ENCODE peak calls at places on chromosomes 6 and 20, in eight cellular contexts. V is right lobe of liver, G is lower lobe of right lung, Y is NT2/D1, I is cardiac muscle cell, S is sigmoid colon, Z is body of pancreas, O is A549. D is an unnamed sample.

GRCh38 chr6:36131517-36132220 is 1.4 kb downstream of the MAPK13 start:
- DNase-seq in V (peak; percentile 74), G (no peak), Y (no peak), I (peak; percentile 31), S (no peak), Z (peak; percentile 87), O (no peak), D (peak; percentile 45)

GRCh38 chr20:46206025-46206424 is 87.9 kb downstream of the CD40 start:
- DNase-seq in V (peak; percentile 61), G (peak; percentile 72), Y (no peak), I (no peak), S (peak; percentile 74), Z (no peak), O (peak; percentile 40), D (no peak)

GRCh38 chr6:34871853-34872252 is 16.0 kb downstream of the TAF11 start:
- DNase-seq in V (no peak), G (no peak), Y (no peak), I (no peak), S (no peak), Z (no peak), O (no peak), D (no peak)

GRCh38 chr20:47660983-47661711 is 124.1 kb downstream of the SULF2 start:
- DNase-seq in V (no peak), G (no peak), Y (no peak), I (no peak), S (no peak), Z (no peak), O (no peak), D (no peak)

GRCh38 chr6:24140572-24140971 is 14.6 kb downstream of the NRSN1 start:
- DNase-seq in V (no peak), G (peak; percentile 48), Y (no peak), I (no peak), S (peak; percentile 80), Z (no peak), O (no peak), D (no peak)

GRCh38 chr6:26340066-26340465 is 24.9 kb upstream of the BTN3A2 start:
- DNase-seq in V (no peak), G (no peak), Y (no peak), I (no peak), S (no peak), Z (no peak), O (no peak), D (no peak)

GRCh38 chr6:113137411-113137810 is 719.7 kb upstream of the MARCKS start:
- DNase-seq in V (peak; percentile 58), G (no peak), Y (no peak), I (no peak), S (peak; percentile 58), Z (peak; percentile 20), O (no peak), D (no peak)

GRCh38 chr20:24465730-24466129 is 3.7 kb upstream of the SYNDIG1 start:
- DNase-seq in V (no peak), G (no peak), Y (no peak), I (no peak), S (peak; percentile 70), Z (no peak), O (no peak), D (no peak)

GRCh38 chr6:148177589-148178233 is 164.9 kb upstream of the SASH1 start:
- DNase-seq in V (peak; percentile 54), G (peak; percentile 75), Y (peak; percentile 44), I (peak; percentile 54), S (peak; percentile 74), Z (peak; percentile 70), O (peak; percentile 7), D (peak; percentile 11)

GRCh38 chr6:42407379-42407778 is 44.3 kb downstream of the TRERF1 start:
- DNase-seq in V (no peak), G (no peak), Y (no peak), I (no peak), S (no peak), Z (no peak), O (no peak), D (no peak)
- H3K4me3 ChIP-seq in V (no peak overlapping the region), G (no peak overlapping the region), Y (no peak overlapping the region), I (no peak overlapping the region), S (no peak overlapping the region), Z (no peak overlapping the region), O (no peak overlapping the region), D (no peak overlapping the region)

GRCh38 chr20:51531141-51531710 is 11.3 kb downstream of the NFATC2 start:
- DNase-seq in V (no peak), G (no peak), Y (no peak), I (no peak), S (no peak), Z (no peak), O (peak; percentile 37), D (peak; percentile 94)

GRCh38 chr20:51529758-51530157 is 12.8 kb downstream of the NFATC2 start:
- DNase-seq in V (no peak), G (no peak), Y (no peak), I (no peak), S (no peak), Z (no peak), O (no peak), D (peak; percentile 35)

GRCh38 chr20:51533291-51534172 is 9.0 kb downstream of the NFATC2 start:
- DNase-seq in V (no peak), G (no peak), Y (no peak), I (no peak), S (no peak), Z (no peak), O (no peak), D (no peak)

GRCh38 chr20:51532577-51533191 is 9.8 kb downstream of the NFATC2 start:
- DNase-seq in V (no peak), G (peak; percentile 51), Y (no peak), I (no peak), S (peak; percentile 74), Z (no peak), O (no peak), D (peak; percentile 65)

DNA sequence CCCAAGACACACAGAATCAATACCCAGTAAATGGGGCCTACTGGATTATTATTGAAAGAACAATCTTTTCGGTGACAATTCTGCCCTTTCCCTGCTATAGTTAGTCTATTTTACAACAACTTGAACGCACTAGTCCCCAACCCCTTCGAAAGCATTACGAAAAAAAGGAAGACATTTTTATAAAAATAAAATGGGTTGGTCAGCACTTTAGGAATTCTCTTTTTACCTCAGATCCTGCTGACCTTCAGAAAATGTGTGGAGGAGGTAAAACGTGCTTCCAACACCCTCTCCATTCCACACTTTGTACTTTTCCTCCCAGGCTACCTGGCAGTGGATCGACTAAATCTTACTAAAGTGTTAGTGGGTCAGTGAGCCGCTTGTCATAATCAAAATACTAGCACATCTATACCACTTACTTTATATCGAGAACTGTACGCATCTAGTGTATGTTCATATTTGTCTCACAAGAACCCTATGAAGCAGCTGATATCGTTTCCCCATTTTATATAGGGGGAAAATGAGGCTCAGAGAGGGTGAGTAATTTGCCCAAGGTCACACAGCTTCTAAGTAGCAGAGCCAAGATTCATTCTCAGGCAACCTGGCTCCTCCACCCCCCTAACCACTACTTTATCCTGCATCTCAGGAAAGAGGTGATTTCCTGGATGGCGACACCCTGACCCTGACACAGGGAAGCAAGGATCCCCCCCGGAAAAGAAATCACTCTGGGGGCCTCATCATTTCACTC is 10.6 kb downstream of the NFATC2 start:
- DNase-seq in V (no peak), G (no peak), Y (no peak), I (no peak), S (no peak), Z (no peak), O (no peak), D (no peak)
- H3K4me1 ChIP-seq in V (no peaks in the 10 kb centered on the region), G (peaks cover 19% of the 10 kb centered on the region), Y (peaks cover 1% of the 10 kb centered on the region), I (peaks cover 73% of the 10 kb centered on the region), S (peaks cover 17% of the 10 kb centered on the region), Z (peaks cover 20% of the 10 kb centered on the region), O (peaks cover 19% of the 10 kb centered on the region), D (peaks cover 96% of the 10 kb centered on the region)

DNA sequence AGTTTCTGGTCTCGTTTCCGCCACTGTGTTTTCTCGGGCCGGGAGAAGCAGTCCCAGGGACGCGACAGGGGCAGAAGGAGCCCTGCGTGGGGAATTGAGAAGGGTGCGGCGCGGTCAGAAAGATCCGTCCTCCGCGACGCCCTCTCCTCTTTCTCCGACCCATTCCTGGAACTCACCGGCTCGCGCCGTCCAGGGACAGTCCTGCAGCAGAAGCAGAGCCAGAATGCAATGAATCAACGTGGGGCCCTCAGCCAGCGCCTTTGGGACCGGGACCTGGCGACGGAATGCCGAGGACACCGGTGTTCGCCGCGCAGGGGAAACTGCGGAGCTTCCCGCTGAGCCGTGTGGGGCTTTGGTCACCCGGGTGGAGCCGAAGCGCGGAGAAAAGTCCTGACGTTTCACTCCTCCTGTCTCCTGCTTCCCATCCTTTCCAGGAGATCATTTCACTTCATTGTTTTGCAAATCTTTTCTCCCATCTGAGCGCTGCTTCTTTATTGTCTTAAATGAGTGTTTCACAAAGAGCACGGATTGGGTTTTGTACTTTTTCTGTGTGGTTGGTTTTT is 26.4 kb downstream of the ULBP1 start:
- DNase-seq in V (no peak), G (no peak), Y (no peak), I (no peak), S (no peak), Z (no peak), O (no peak), D (no peak)
- H3K4me3 ChIP-seq in V (no peak overlapping the region), G (peak overlapping the region; percentile 41), Y (peak overlapping the region; percentile 18), I (peak overlapping the region; percentile 18), S (no peak overlapping the region), Z (no peak overlapping the region), O (peak overlapping the region; percentile 45), D (peak overlapping the region; percentile 38)

GRCh38 chr20:35657271-35657670 is 7.4 kb downstream of the CPNE1 start:
- DNase-seq in V (no peak), G (no peak), Y (no peak), I (no peak), S (no peak), Z (no peak), O (no peak), D (no peak)
- H3K4me1 ChIP-seq in V (peaks cover 20% of the 10 kb centered on the region), G (peaks cover 63% of the 10 kb centered on the region), Y (peaks cover 2% of the 10 kb centered on the region), I (peaks cover 22% of the 10 kb centered on the region), S (peaks cover 60% of the 10 kb centered on the region), Z (peaks cover 49% of the 10 kb centered on the region), O (peaks cover 23% of the 10 kb centered on the region), D (peaks cover 76% of the 10 kb centered on the region)

GRCh38 chr20:30812739-30813411 is 444.6 kb upstream of the DEFB115 start:
- DNase-seq in V (no peak), G (no peak), Y (no peak), I (no peak), S (no peak), Z (no peak), O (no peak), D (no peak)

GRCh38 chr20:30811896-30812671 is 445.4 kb upstream of the DEFB115 start:
- DNase-seq in V (peak; percentile 68), G (peak; percentile 73), Y (no peak), I (peak; percentile 56), S (peak; percentile 73), Z (no peak), O (no peak), D (no peak)

GRCh38 chr20:30815577-30816181 is 441.8 kb upstream of the DEFB115 start:
- DNase-seq in V (no peak), G (peak; percentile 47), Y (no peak), I (no peak), S (no peak), Z (no peak), O (no peak), D (no peak)

DNA sequence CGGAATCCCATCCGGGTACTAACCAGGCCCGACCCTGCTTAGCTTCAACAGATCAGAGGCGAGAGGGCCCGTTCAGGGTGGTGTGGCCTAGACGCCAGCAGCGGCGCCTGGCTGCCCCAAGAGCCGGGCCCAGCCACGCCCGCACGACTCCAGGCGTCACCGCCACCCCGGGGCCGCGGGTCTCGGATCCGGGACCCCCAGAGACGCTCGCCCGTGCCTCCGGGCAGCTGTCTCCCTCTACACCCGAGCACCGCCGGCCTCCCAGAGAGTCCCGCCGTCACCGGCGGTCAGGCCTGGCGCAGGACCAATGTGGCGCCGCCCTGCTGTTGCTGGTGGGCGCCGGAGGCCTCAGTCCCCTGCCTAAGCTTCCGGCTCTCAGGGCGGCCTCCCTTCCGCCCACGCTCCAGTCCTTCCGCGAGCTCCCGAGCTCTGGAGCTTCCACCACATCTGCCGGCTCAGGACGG is 441.2 kb upstream of the DEFB115 start:
- DNase-seq in V (peak; percentile 68), G (peak; percentile 59), Y (no peak), I (no peak), S (no peak), Z (no peak), O (no peak), D (no peak)
- H3K4me3 ChIP-seq in V (no peak overlapping the region), G (no peak overlapping the region), Y (no peak overlapping the region), I (no peak overlapping the region), S (no peak overlapping the region), Z (no peak overlapping the region), O (no peak overlapping the region), D (no peak overlapping the region)